ENCODE peak calls at places on chromosomes 2 and 18, in four cellular contexts. X is GM23248, L is H7, I is AG20443. M is an unnamed sample.

GRCh38 chr2:170310876-170311502 is 133.0 kb downstream of the MYO3B start:
- DNase-seq in L (no peak), I (no peak), X (no peak), M (no peak)

GRCh38 chr2:237904806-237905599 is 45.6 kb downstream of the RAMP1 start:
- DNase-seq in I (peak), L (no peak), X (peak), M (peak)

GRCh38 chr2:176443941-176444340 is 174.7 kb downstream of the MTX2 start:
- DNase-seq in I (peak), L (no peak), X (peak), M (peak)

GRCh38 chr2:181461056-181461630 is 4.0 kb downstream of the ITGA4 start:
- DNase-seq in X (no peak), L (no peak), I (no peak), M (no peak)

GRCh38 chr2:237742191-237742590 is 56.4 kb upstream of the RBM44 start:
- DNase-seq in L (no peak), I (no peak), X (no peak), M (no peak)

GRCh38 chr2:3289164-3289515 is 88.5 kb downstream of the EIPR1 start:
- DNase-seq in X (no peak), L (no peak), I (no peak), M (no peak)

GRCh38 chr2:104750061-104750460 is 103.9 kb upstream of the POU3F3 start:
- DNase-seq in X (no peak), L (no peak), I (no peak), M (no peak)

GRCh38 chr2:223051580-223052375 is at the start of gene KCNE4:
- DNase-seq in X (peak), I (peak), L (peak), M (peak)

GRCh38 chr2:47656715-47657600 is 126.0 kb upstream of the MSH6 start:
- DNase-seq in I (no peak), L (no peak), X (peak), M (no peak)

GRCh38 chr2:119495948-119496347 is 28.3 kb downstream of the SCTR start:
- DNase-seq in L (no peak), I (no peak), X (no peak), M (no peak)

GRCh38 chr2:192286093-192286701 is 91.5 kb upstream of the TMEFF2 start:
- DNase-seq in I (peak), X (peak), L (no peak), M (peak)

GRCh38 chr2:227016894-227017293 is 147.1 kb downstream of the COL4A4 start:
- DNase-seq in X (peak), L (no peak), I (no peak), M (peak)

GRCh38 chr2:133919285-133919684 is 334.6 kb upstream of the MGAT5 start:
- DNase-seq in X (no peak), L (no peak), I (no peak), M (no peak)

GRCh38 chr2:143948710-143949109 is 571.2 kb downstream of the ZEB2 start:
- DNase-seq in X (peak), L (no peak), I (no peak), M (no peak)

GRCh38 chr2:191607101-191607500 is 70.8 kb upstream of the NABP1 start:
- DNase-seq in I (no peak), X (peak), L (no peak), M (no peak)

GRCh38 chr18:57353940-57354461 is 1.6 kb downstream of the ST8SIA3 start:
- DNase-seq in L (peak), I (peak), X (peak), M (peak)

GRCh38 chr2:238155051-238155760 is 3.6 kb upstream of the ERFE start:
- DNase-seq in X (no peak), I (no peak), L (no peak), M (no peak)